ENCODE peak calls at places on chromosomes 13 and 19, in nine cellular contexts. One of them, this sample, is unnamed.

GRCh38 chr19:11377237-11377636 is 2.8 kb downstream of the SWSAP1 start:
- DNase-seq in GM23338: peak; percentile 27
- DNase-seq in K562: peak; percentile 44
- DNase-seq in A549: peak; percentile 46
- DNase-seq in HCT116: no peak
- DNase-seq in SK-N-SH: no peak
- DNase-seq in HL-60: peak; percentile 74
- DNase-seq in GM12878: no peak
- DNase-seq in HepG2: no peak
- DNase-seq in this sample: no peak

GRCh38 chr19:53190253-53190652 is 2.9 kb downstream of the ZNF665 start:
- DNase-seq in GM23338: no peak
- DNase-seq in K562: no peak
- DNase-seq in A549: no peak
- DNase-seq in HCT116: no peak
- DNase-seq in SK-N-SH: no peak
- DNase-seq in HL-60: no peak
- DNase-seq in GM12878: no peak
- DNase-seq in HepG2: no peak
- DNase-seq in this sample: no peak

GRCh38 chr13:35804901-35805300 is 326.3 kb downstream of the DCLK1 start:
- DNase-seq in GM23338: no peak
- DNase-seq in K562: no peak
- DNase-seq in A549: no peak
- DNase-seq in HCT116: no peak
- DNase-seq in SK-N-SH: no peak
- DNase-seq in HL-60: no peak
- DNase-seq in GM12878: no peak
- DNase-seq in HepG2: no peak
- DNase-seq in this sample: no peak

GRCh38 chr13:30880151-30880551 is 25.9 kb upstream of the MEDAG start:
- DNase-seq in GM23338: no peak
- DNase-seq in K562: no peak
- DNase-seq in A549: no peak
- DNase-seq in HCT116: no peak
- DNase-seq in SK-N-SH: no peak
- DNase-seq in HL-60: no peak
- DNase-seq in GM12878: no peak
- DNase-seq in HepG2: no peak
- DNase-seq in this sample: no peak

GRCh38 chr13:113796948-113797676 is 38.1 kb downstream of the TMEM255B start:
- DNase-seq in GM23338: no peak
- DNase-seq in K562: no peak
- DNase-seq in A549: no peak
- DNase-seq in HCT116: no peak
- DNase-seq in SK-N-SH: no peak
- DNase-seq in HL-60: no peak
- DNase-seq in GM12878: no peak
- DNase-seq in HepG2: no peak
- DNase-seq in this sample: no peak

GRCh38 chr19:12983561-12984142 is 11.6 kb upstream of the NFIX start:
- DNase-seq in GM23338: peak; percentile 80
- DNase-seq in K562: peak; percentile 92
- DNase-seq in A549: peak; percentile 52
- DNase-seq in HCT116: peak; percentile 36
- DNase-seq in SK-N-SH: peak; percentile 98
- DNase-seq in HL-60: peak; percentile 58
- DNase-seq in GM12878: no peak
- DNase-seq in HepG2: peak; percentile 53
- DNase-seq in this sample: peak; percentile 12

GRCh38 chr13:70568571-70568970 is 460.3 kb upstream of the KLHL1 start:
- DNase-seq in GM23338: peak; percentile 63
- DNase-seq in K562: peak; percentile 6
- DNase-seq in A549: peak; percentile 1
- DNase-seq in HCT116: peak; percentile 19
- DNase-seq in SK-N-SH: peak; percentile 21
- DNase-seq in HL-60: peak; percentile 32
- DNase-seq in GM12878: peak; percentile 5
- DNase-seq in HepG2: peak; percentile 25
- DNase-seq in this sample: peak; percentile 27

GRCh38 chr13:98556968-98557591 is 19.8 kb downstream of the STK24 start:
- DNase-seq in GM23338: no peak
- DNase-seq in K562: no peak
- DNase-seq in A549: no peak
- DNase-seq in HCT116: no peak
- DNase-seq in SK-N-SH: peak; percentile 52
- DNase-seq in HL-60: no peak
- DNase-seq in GM12878: no peak
- DNase-seq in HepG2: no peak
- DNase-seq in this sample: no peak

GRCh38 chr19:3321696-3322095 is 44.7 kb upstream of the NFIC start:
- DNase-seq in GM23338: no peak
- DNase-seq in K562: no peak
- DNase-seq in A549: no peak
- DNase-seq in HCT116: no peak
- DNase-seq in SK-N-SH: no peak
- DNase-seq in HL-60: no peak
- DNase-seq in GM12878: no peak
- DNase-seq in HepG2: no peak
- DNase-seq in this sample: no peak

GRCh38 chr19:18274303-18274775 is at the start of gene IQCN:
- DNase-seq in GM23338: peak; percentile 74
- DNase-seq in K562: no peak
- DNase-seq in A549: peak; percentile 53
- DNase-seq in HCT116: no peak
- DNase-seq in SK-N-SH: no peak
- DNase-seq in HL-60: peak; percentile 12
- DNase-seq in GM12878: no peak
- DNase-seq in HepG2: peak; percentile 62
- DNase-seq in this sample: no peak

GRCh38 chr13:100658363-100658762 is 16.2 kb downstream of the TMTC4 start:
- DNase-seq in GM23338: no peak
- DNase-seq in K562: no peak
- DNase-seq in A549: no peak
- DNase-seq in HCT116: no peak
- DNase-seq in SK-N-SH: no peak
- DNase-seq in HL-60: peak; percentile 36
- DNase-seq in GM12878: no peak
- DNase-seq in HepG2: no peak
- DNase-seq in this sample: no peak

GRCh38 chr13:40784540-40784939 is 4.9 kb upstream of the SLC25A15 start:
- DNase-seq in GM23338: no peak
- DNase-seq in K562: no peak
- DNase-seq in A549: no peak
- DNase-seq in HCT116: no peak
- DNase-seq in SK-N-SH: no peak
- DNase-seq in HL-60: no peak
- DNase-seq in GM12878: no peak
- DNase-seq in HepG2: no peak
- DNase-seq in this sample: no peak

GRCh38 chr13:39362652-39363390 is 240.2 kb downstream of the LHFPL6 start:
- DNase-seq in GM23338: no peak
- DNase-seq in K562: no peak
- DNase-seq in A549: no peak
- DNase-seq in HCT116: no peak
- DNase-seq in SK-N-SH: no peak
- DNase-seq in HL-60: no peak
- DNase-seq in GM12878: no peak
- DNase-seq in HepG2: no peak
- DNase-seq in this sample: no peak

GRCh38 chr13:113047587-113047986 is 58.0 kb upstream of the F7 start:
- DNase-seq in GM23338: no peak
- DNase-seq in K562: no peak
- DNase-seq in A549: no peak
- DNase-seq in HCT116: no peak
- DNase-seq in SK-N-SH: no peak
- DNase-seq in HL-60: no peak
- DNase-seq in GM12878: no peak
- DNase-seq in HepG2: no peak
- DNase-seq in this sample: no peak

GRCh38 chr19:54364775-54365257 is at the start of gene LAIR1:
- DNase-seq in GM23338: no peak
- DNase-seq in K562: no peak
- DNase-seq in A549: no peak
- DNase-seq in HCT116: no peak
- DNase-seq in SK-N-SH: no peak
- DNase-seq in HL-60: peak; percentile 97
- DNase-seq in GM12878: no peak
- DNase-seq in HepG2: no peak
- DNase-seq in this sample: no peak

GRCh38 chr13:94323746-94324408 is 155.6 kb downstream of the DCT start:
- DNase-seq in GM23338: peak; percentile 19
- DNase-seq in K562: no peak
- DNase-seq in A549: no peak
- DNase-seq in HCT116: no peak
- DNase-seq in SK-N-SH: no peak
- DNase-seq in HL-60: no peak
- DNase-seq in GM12878: no peak
- DNase-seq in HepG2: no peak
- DNase-seq in this sample: no peak

GRCh38 chr19:8698433-8699063 is at the start of gene ACTL9:
- DNase-seq in GM23338: no peak
- DNase-seq in K562: no peak
- DNase-seq in A549: no peak
- DNase-seq in HCT116: no peak
- DNase-seq in SK-N-SH: no peak
- DNase-seq in HL-60: no peak
- DNase-seq in GM12878: no peak
- DNase-seq in HepG2: no peak
- DNase-seq in this sample: no peak

GRCh38 chr19:8699908-8700307 is 1.3 kb upstream of the ACTL9 start:
- DNase-seq in GM23338: no peak
- DNase-seq in K562: no peak
- DNase-seq in A549: no peak
- DNase-seq in HCT116: no peak
- DNase-seq in SK-N-SH: no peak
- DNase-seq in HL-60: no peak
- DNase-seq in GM12878: no peak
- DNase-seq in HepG2: no peak
- DNase-seq in this sample: no peak

GRCh38 chr19:8696993-8697392 is 1.6 kb downstream of the ACTL9 start:
- DNase-seq in GM23338: no peak
- DNase-seq in K562: no peak
- DNase-seq in A549: no peak
- DNase-seq in HCT116: no peak
- DNase-seq in SK-N-SH: no peak
- DNase-seq in HL-60: no peak
- DNase-seq in GM12878: no peak
- DNase-seq in HepG2: no peak
- DNase-seq in this sample: no peak

GRCh38 chr19:8697671-8698432 is 743 bp downstream of the ACTL9 start:
- DNase-seq in GM23338: peak; percentile 81
- DNase-seq in K562: peak; percentile 33
- DNase-seq in A549: no peak
- DNase-seq in HCT116: no peak
- DNase-seq in SK-N-SH: peak; percentile 61
- DNase-seq in HL-60: no peak
- DNase-seq in GM12878: no peak
- DNase-seq in HepG2: no peak
- DNase-seq in this sample: no peak

GRCh38 chr19:8702350-8702749 is 3.8 kb upstream of the ACTL9 start:
- DNase-seq in GM23338: no peak
- DNase-seq in K562: no peak
- DNase-seq in A549: no peak
- DNase-seq in HCT116: no peak
- DNase-seq in SK-N-SH: no peak
- DNase-seq in HL-60: peak; percentile 22
- DNase-seq in GM12878: no peak
- DNase-seq in HepG2: no peak
- DNase-seq in this sample: no peak
- TF ChIP-seq REST in GM23338: no peak
- TF ChIP-seq REST in K562: no peak
- TF ChIP-seq REST in A549: no peak
- TF ChIP-seq REST in HCT116: no peak
- TF ChIP-seq REST in SK-N-SH: no peak
- TF ChIP-seq REST in HL-60: no peak
- TF ChIP-seq REST in GM12878: no peak
- TF ChIP-seq REST in HepG2: no peak
- TF ChIP-seq REST in this sample: no peak

DNA sequence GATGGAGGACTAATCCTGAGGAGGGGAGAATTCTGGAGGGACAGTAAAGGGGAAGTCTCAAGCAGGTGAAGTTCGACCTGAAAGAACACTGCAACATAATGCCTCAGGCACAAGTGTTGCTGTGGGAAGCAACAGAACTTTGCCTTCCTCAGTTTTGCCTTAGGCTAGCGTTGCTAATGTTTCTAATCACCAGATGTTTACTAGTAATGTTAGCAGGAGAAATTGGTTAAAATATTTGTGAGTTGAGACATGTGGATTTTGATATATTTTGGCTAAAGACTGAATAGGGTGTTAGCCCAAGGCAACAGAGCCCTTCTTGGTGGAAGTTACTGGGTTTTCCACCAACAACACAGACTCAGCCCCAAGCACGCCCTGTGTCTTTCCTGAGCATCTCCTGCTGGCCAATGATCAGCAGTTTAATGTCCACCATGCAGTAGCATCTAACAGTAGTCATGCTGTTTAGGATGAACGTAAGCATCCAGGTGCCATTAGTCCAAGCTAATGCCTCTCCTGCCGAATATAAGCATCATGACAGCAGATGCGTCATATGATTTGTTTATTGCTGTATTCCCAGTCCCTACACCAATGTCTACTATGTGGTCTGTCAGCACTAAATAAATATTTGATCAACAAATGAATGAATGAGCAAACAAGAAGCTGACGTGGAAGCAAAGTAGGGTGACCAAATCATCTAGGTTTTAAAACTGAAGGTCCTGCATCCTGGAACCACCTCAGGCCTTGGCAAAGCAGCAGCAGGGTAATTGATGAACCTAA is 511.9 kb upstream of the HTR2A start:
- DNase-seq in GM23338: no peak
- DNase-seq in K562: no peak
- DNase-seq in A549: no peak
- DNase-seq in HCT116: no peak
- DNase-seq in SK-N-SH: no peak
- DNase-seq in HL-60: no peak
- DNase-seq in GM12878: no peak
- DNase-seq in HepG2: no peak
- DNase-seq in this sample: peak; percentile 46
- TF ChIP-seq REST in GM23338: no peak
- TF ChIP-seq REST in K562: no peak
- TF ChIP-seq REST in A549: no peak
- TF ChIP-seq REST in HCT116: no peak
- TF ChIP-seq REST in SK-N-SH: no peak
- TF ChIP-seq REST in HL-60: no peak
- TF ChIP-seq REST in GM12878: no peak
- TF ChIP-seq REST in HepG2: no peak
- TF ChIP-seq REST in this sample: no peak

GRCh38 chr19:30895946-30896345 is 453.3 kb downstream of the TSHZ3 start:
- DNase-seq in GM23338: peak; percentile 30
- DNase-seq in K562: no peak
- DNase-seq in A549: no peak
- DNase-seq in HCT116: no peak
- DNase-seq in SK-N-SH: no peak
- DNase-seq in HL-60: no peak
- DNase-seq in GM12878: no peak
- DNase-seq in HepG2: no peak
- DNase-seq in this sample: no peak
- TF ChIP-seq REST in GM23338: no peak
- TF ChIP-seq REST in K562: no peak
- TF ChIP-seq REST in A549: no peak
- TF ChIP-seq REST in HCT116: no peak
- TF ChIP-seq REST in SK-N-SH: no peak
- TF ChIP-seq REST in HL-60: no peak
- TF ChIP-seq REST in GM12878: no peak
- TF ChIP-seq REST in HepG2: no peak
- TF ChIP-seq REST in this sample: no peak

GRCh38 chr13:75407998-75408397 is 74.0 kb downstream of the TBC1D4 start:
- DNase-seq in GM23338: no peak
- DNase-seq in K562: no peak
- DNase-seq in A549: no peak
- DNase-seq in HCT116: no peak
- DNase-seq in SK-N-SH: no peak
- DNase-seq in HL-60: no peak
- DNase-seq in GM12878: no peak
- DNase-seq in HepG2: no peak
- DNase-seq in this sample: no peak
- TF ChIP-seq REST in GM23338: no peak
- TF ChIP-seq REST in K562: no peak
- TF ChIP-seq REST in A549: no peak
- TF ChIP-seq REST in HCT116: no peak
- TF ChIP-seq REST in SK-N-SH: no peak
- TF ChIP-seq REST in HL-60: no peak
- TF ChIP-seq REST in GM12878: no peak
- TF ChIP-seq REST in HepG2: no peak
- TF ChIP-seq REST in this sample: no peak

This sample was measured in Panc1.